ENCODE peak calls at places on chromosome 10, in five cellular contexts. One of them, this sample, is unnamed.

GRCh38 chr10:6140141-6140841 is 51.5 kb downstream of the RBM17 start:
- DNase-seq in GF-D8: peak
- DNase-seq in stimulated activated CD4-positive, alpha-beta T cell treated with anti-CD3 and anti-CD28 coated beads, Interleukin-2, amount 100 ng/mL, for 24 hours: peak
- DNase-seq in LHCN-M2: no peak
- DNase-seq in right lobe of liver: no peak
- DNase-seq in this sample: no peak

GRCh38 chr10:83862723-83863122 is 276.6 kb upstream of the GHITM start:
- DNase-seq in GF-D8: no peak
- DNase-seq in stimulated activated CD4-positive, alpha-beta T cell treated with anti-CD3 and anti-CD28 coated beads, Interleukin-2, amount 100 ng/mL, for 24 hours: no peak
- DNase-seq in LHCN-M2: no peak
- DNase-seq in right lobe of liver: no peak
- DNase-seq in this sample: no peak

GRCh38 chr10:102919237-102919959 is 1.3 kb downstream of the CNNM2 start:
- DNase-seq in GF-D8: no peak
- DNase-seq in stimulated activated CD4-positive, alpha-beta T cell treated with anti-CD3 and anti-CD28 coated beads, Interleukin-2, amount 100 ng/mL, for 24 hours: no peak
- DNase-seq in LHCN-M2: no peak
- DNase-seq in right lobe of liver: peak
- DNase-seq in this sample: no peak

GRCh38 chr10:100788027-100788900 is 42.9 kb downstream of the PAX2 start:
- DNase-seq in GF-D8: no peak
- DNase-seq in stimulated activated CD4-positive, alpha-beta T cell treated with anti-CD3 and anti-CD28 coated beads, Interleukin-2, amount 100 ng/mL, for 24 hours: no peak
- DNase-seq in LHCN-M2: no peak
- DNase-seq in right lobe of liver: no peak
- DNase-seq in this sample: no peak

GRCh38 chr10:102779680-102780079 is 35.9 kb downstream of the WBP1L start:
- DNase-seq in GF-D8: no peak
- DNase-seq in stimulated activated CD4-positive, alpha-beta T cell treated with anti-CD3 and anti-CD28 coated beads, Interleukin-2, amount 100 ng/mL, for 24 hours: no peak
- DNase-seq in LHCN-M2: no peak
- DNase-seq in right lobe of liver: no peak
- DNase-seq in this sample: no peak

GRCh38 chr10:49441488-49442476 is 45.9 kb upstream of the DRGX start:
- DNase-seq in GF-D8: no peak
- DNase-seq in stimulated activated CD4-positive, alpha-beta T cell treated with anti-CD3 and anti-CD28 coated beads, Interleukin-2, amount 100 ng/mL, for 24 hours: no peak
- DNase-seq in LHCN-M2: no peak
- DNase-seq in right lobe of liver: no peak
- DNase-seq in this sample: no peak

GRCh38 chr10:114613237-114613979 is 44.7 kb downstream of the ABLIM1 start:
- DNase-seq in GF-D8: no peak
- DNase-seq in stimulated activated CD4-positive, alpha-beta T cell treated with anti-CD3 and anti-CD28 coated beads, Interleukin-2, amount 100 ng/mL, for 24 hours: no peak
- DNase-seq in LHCN-M2: no peak
- DNase-seq in right lobe of liver: no peak
- DNase-seq in this sample: no peak

GRCh38 chr10:1939016-1939415 is 201.7 kb upstream of the ADARB2 start:
- DNase-seq in GF-D8: no peak
- DNase-seq in stimulated activated CD4-positive, alpha-beta T cell treated with anti-CD3 and anti-CD28 coated beads, Interleukin-2, amount 100 ng/mL, for 24 hours: peak
- DNase-seq in LHCN-M2: no peak
- DNase-seq in right lobe of liver: no peak
- DNase-seq in this sample: no peak

GRCh38 chr10:3310016-3310415 is 137.4 kb upstream of the PITRM1 start:
- DNase-seq in GF-D8: no peak
- DNase-seq in stimulated activated CD4-positive, alpha-beta T cell treated with anti-CD3 and anti-CD28 coated beads, Interleukin-2, amount 100 ng/mL, for 24 hours: no peak
- DNase-seq in LHCN-M2: no peak
- DNase-seq in right lobe of liver: no peak
- DNase-seq in this sample: no peak

GRCh38 chr10:68408898-68409518 is 1.9 kb upstream of the RUFY2 start:
- DNase-seq in GF-D8: no peak
- DNase-seq in stimulated activated CD4-positive, alpha-beta T cell treated with anti-CD3 and anti-CD28 coated beads, Interleukin-2, amount 100 ng/mL, for 24 hours: no peak
- DNase-seq in LHCN-M2: no peak
- DNase-seq in right lobe of liver: no peak
- DNase-seq in this sample: no peak

GRCh38 chr10:16792675-16793074 is 24.5 kb downstream of the RSU1 start:
- DNase-seq in GF-D8: no peak
- DNase-seq in stimulated activated CD4-positive, alpha-beta T cell treated with anti-CD3 and anti-CD28 coated beads, Interleukin-2, amount 100 ng/mL, for 24 hours: no peak
- DNase-seq in LHCN-M2: peak
- DNase-seq in right lobe of liver: no peak
- DNase-seq in this sample: no peak

GRCh38 chr10:76711374-76711997 is 926.1 kb downstream of the KCNMA1 start:
- DNase-seq in GF-D8: no peak
- DNase-seq in stimulated activated CD4-positive, alpha-beta T cell treated with anti-CD3 and anti-CD28 coated beads, Interleukin-2, amount 100 ng/mL, for 24 hours: no peak
- DNase-seq in LHCN-M2: no peak
- DNase-seq in right lobe of liver: no peak
- DNase-seq in this sample: no peak

GRCh38 chr10:4848341-4849041 is 22.5 kb downstream of the AKR1E2 start:
- DNase-seq in GF-D8: no peak
- DNase-seq in stimulated activated CD4-positive, alpha-beta T cell treated with anti-CD3 and anti-CD28 coated beads, Interleukin-2, amount 100 ng/mL, for 24 hours: no peak
- DNase-seq in LHCN-M2: no peak
- DNase-seq in right lobe of liver: no peak
- DNase-seq in this sample: no peak

GRCh38 chr10:99451981-99452380 is 21.6 kb upstream of the GOT1 start:
- DNase-seq in GF-D8: no peak
- DNase-seq in stimulated activated CD4-positive, alpha-beta T cell treated with anti-CD3 and anti-CD28 coated beads, Interleukin-2, amount 100 ng/mL, for 24 hours: no peak
- DNase-seq in LHCN-M2: no peak
- DNase-seq in right lobe of liver: no peak
- DNase-seq in this sample: no peak

GRCh38 chr10:33279276-33279675 is 55.2 kb downstream of the NRP1 start:
- DNase-seq in GF-D8: no peak
- DNase-seq in stimulated activated CD4-positive, alpha-beta T cell treated with anti-CD3 and anti-CD28 coated beads, Interleukin-2, amount 100 ng/mL, for 24 hours: no peak
- DNase-seq in LHCN-M2: peak
- DNase-seq in right lobe of liver: no peak
- DNase-seq in this sample: no peak

GRCh38 chr10:131391991-131392390 is 80.5 kb upstream of the TCERG1L start:
- DNase-seq in GF-D8: no peak
- DNase-seq in stimulated activated CD4-positive, alpha-beta T cell treated with anti-CD3 and anti-CD28 coated beads, Interleukin-2, amount 100 ng/mL, for 24 hours: no peak
- DNase-seq in LHCN-M2: no peak
- DNase-seq in right lobe of liver: no peak
- DNase-seq in this sample: no peak

GRCh38 chr10:59585046-59585700 is 124.5 kb downstream of the SLC16A9 start:
- DNase-seq in GF-D8: no peak
- DNase-seq in stimulated activated CD4-positive, alpha-beta T cell treated with anti-CD3 and anti-CD28 coated beads, Interleukin-2, amount 100 ng/mL, for 24 hours: no peak
- DNase-seq in LHCN-M2: peak
- DNase-seq in right lobe of liver: no peak
- DNase-seq in this sample: no peak

GRCh38 chr10:15863733-15864132 is 3.4 kb upstream of the MINDY3 start:
- DNase-seq in GF-D8: no peak
- DNase-seq in stimulated activated CD4-positive, alpha-beta T cell treated with anti-CD3 and anti-CD28 coated beads, Interleukin-2, amount 100 ng/mL, for 24 hours: no peak
- DNase-seq in LHCN-M2: no peak
- DNase-seq in right lobe of liver: no peak
- DNase-seq in this sample: no peak

GRCh38 chr10:125967533-125967932 is 71.2 kb downstream of the FANK1 start:
- DNase-seq in GF-D8: no peak
- DNase-seq in stimulated activated CD4-positive, alpha-beta T cell treated with anti-CD3 and anti-CD28 coated beads, Interleukin-2, amount 100 ng/mL, for 24 hours: no peak
- DNase-seq in LHCN-M2: no peak
- DNase-seq in right lobe of liver: no peak
- DNase-seq in this sample: no peak

GRCh38 chr10:75042292-75042974 is 69.0 kb upstream of the SAMD8 start:
- DNase-seq in GF-D8: no peak
- DNase-seq in stimulated activated CD4-positive, alpha-beta T cell treated with anti-CD3 and anti-CD28 coated beads, Interleukin-2, amount 100 ng/mL, for 24 hours: no peak
- DNase-seq in LHCN-M2: peak
- DNase-seq in right lobe of liver: no peak
- DNase-seq in this sample: no peak

GRCh38 chr10:97127960-97128850 is 57.6 kb downstream of the SLIT1 start:
- DNase-seq in GF-D8: no peak
- DNase-seq in stimulated activated CD4-positive, alpha-beta T cell treated with anti-CD3 and anti-CD28 coated beads, Interleukin-2, amount 100 ng/mL, for 24 hours: no peak
- DNase-seq in LHCN-M2: no peak
- DNase-seq in right lobe of liver: no peak
- DNase-seq in this sample: no peak

GRCh38 chr10:96673318-96674099 is 46.8 kb downstream of the PIK3AP1 start:
- DNase-seq in GF-D8: peak
- DNase-seq in stimulated activated CD4-positive, alpha-beta T cell treated with anti-CD3 and anti-CD28 coated beads, Interleukin-2, amount 100 ng/mL, for 24 hours: no peak
- DNase-seq in LHCN-M2: peak
- DNase-seq in right lobe of liver: peak
- DNase-seq in this sample: no peak

GRCh38 chr10:13233358-13233757 is 816 bp downstream of the UCMA start:
- DNase-seq in GF-D8: no peak
- DNase-seq in stimulated activated CD4-positive, alpha-beta T cell treated with anti-CD3 and anti-CD28 coated beads, Interleukin-2, amount 100 ng/mL, for 24 hours: no peak
- DNase-seq in LHCN-M2: no peak
- DNase-seq in right lobe of liver: no peak
- DNase-seq in this sample: no peak

GRCh38 chr10:101354584-101355070 is 662 bp downstream of the BTRC start:
- DNase-seq in GF-D8: peak
- DNase-seq in stimulated activated CD4-positive, alpha-beta T cell treated with anti-CD3 and anti-CD28 coated beads, Interleukin-2, amount 100 ng/mL, for 24 hours: no peak
- DNase-seq in LHCN-M2: peak
- DNase-seq in right lobe of liver: no peak
- DNase-seq in this sample: no peak

GRCh38 chr10:13528138-13528874 is 508 bp downstream of the BEND7 start:
- DNase-seq in GF-D8: no peak
- DNase-seq in stimulated activated CD4-positive, alpha-beta T cell treated with anti-CD3 and anti-CD28 coated beads, Interleukin-2, amount 100 ng/mL, for 24 hours: peak
- DNase-seq in LHCN-M2: no peak
- DNase-seq in right lobe of liver: peak
- DNase-seq in this sample: peak

GRCh38 chr10:1289591-1289990 is 233.4 kb downstream of the WDR37 start:
- DNase-seq in GF-D8: no peak
- DNase-seq in stimulated activated CD4-positive, alpha-beta T cell treated with anti-CD3 and anti-CD28 coated beads, Interleukin-2, amount 100 ng/mL, for 24 hours: no peak
- DNase-seq in LHCN-M2: no peak
- DNase-seq in right lobe of liver: no peak
- DNase-seq in this sample: no peak

GRCh38 chr10:125348536-125348935 is 188.2 kb upstream of the CTBP2 start:
- DNase-seq in GF-D8: no peak
- DNase-seq in stimulated activated CD4-positive, alpha-beta T cell treated with anti-CD3 and anti-CD28 coated beads, Interleukin-2, amount 100 ng/mL, for 24 hours: no peak
- DNase-seq in LHCN-M2: no peak
- DNase-seq in right lobe of liver: no peak
- DNase-seq in this sample: no peak

GRCh38 chr10:125020386-125020785 is 78.5 kb downstream of the ZRANB1 start:
- DNase-seq in GF-D8: no peak
- DNase-seq in stimulated activated CD4-positive, alpha-beta T cell treated with anti-CD3 and anti-CD28 coated beads, Interleukin-2, amount 100 ng/mL, for 24 hours: no peak
- DNase-seq in LHCN-M2: no peak
- DNase-seq in right lobe of liver: no peak
- DNase-seq in this sample: no peak